ENCODE peak calls at places on chromosomes 3 and 15, in six cellular contexts. E is esophagus muscularis mucosa, J is heart left ventricle, N is K562, B is heart right ventricle, Y is IMR-90. X is an unnamed sample.

GRCh38 chr3:182722938-182723337 is 70.4 kb upstream of the ATP11B start:
- DNase-seq in E (no peak), J (no peak), N (no peak), B (no peak), Y (no peak), X (no peak)

GRCh38 chr3:10506696-10507095 is 1.3 kb upstream of the ATP2B2 start:
- DNase-seq in E (no peak), J (no peak), N (no peak), B (no peak), Y (no peak), X (no peak)

GRCh38 chr3:182364323-182364722 is 429.0 kb upstream of the ATP11B start:
- DNase-seq in E (no peak), J (no peak), N (no peak), B (no peak), Y (no peak), X (no peak)

GRCh38 chr3:72697717-72698116 is 150.5 kb downstream of the SHQ1 start:
- DNase-seq in E (no peak), J (no peak), N (no peak), B (no peak), Y (no peak), X (no peak)

GRCh38 chr3:38544926-38545325 is 48.8 kb downstream of the EXOG start:
- DNase-seq in E (no peak), J (no peak), N (no peak), B (no peak), Y (no peak), X (no peak)

GRCh38 chr3:139302084-139302800 is 41.6 kb upstream of the MRPS22 start:
- DNase-seq in E (no peak), J (peak; percentile 79), N (no peak), B (peak; percentile 27), Y (peak; percentile 99), X (no peak)

GRCh38 chr15:33293619-33294309 is 17.0 kb upstream of the RYR3 start:
- DNase-seq in E (peak; percentile 50), J (no peak), N (no peak), B (no peak), Y (no peak), X (no peak)

GRCh38 chr3:129961142-129961541 is 13.4 kb upstream of the TRH start:
- DNase-seq in E (no peak), J (no peak), N (no peak), B (no peak), Y (no peak), X (no peak)

GRCh38 chr3:76345878-76346277 is 560.5 kb upstream of the ZNF717 start:
- DNase-seq in E (no peak), J (no peak), N (no peak), B (no peak), Y (no peak), X (peak; percentile 43)

GRCh38 chr15:50925281-50925680 is 16.8 kb downstream of the AP4E1 start:
- DNase-seq in E (no peak), J (no peak), N (no peak), B (no peak), Y (no peak), X (no peak)

GRCh38 chr15:101145362-101145761 is 106.5 kb downstream of the CHSY1 start:
- DNase-seq in E (no peak), J (no peak), N (peak; percentile 79), B (no peak), Y (peak; percentile 50), X (no peak)

GRCh38 chr15:79989682-79990081 is 18.7 kb upstream of the BCL2A1 start:
- DNase-seq in E (no peak), J (no peak), N (no peak), B (no peak), Y (peak; percentile 49), X (no peak)

GRCh38 chr3:148880681-148881080 is 15.6 kb downstream of the CPA3 start:
- DNase-seq in E (no peak), J (no peak), N (no peak), B (no peak), Y (no peak), X (peak; percentile 43)

GRCh38 chr3:16513141-16514020 is at the start of gene RFTN1:
- DNase-seq in E (no peak), J (peak; percentile 72), N (no peak), B (peak; percentile 63), Y (peak; percentile 70), X (no peak)

GRCh38 chr3:140540262-140540661 is 137.6 kb upstream of the TRIM42 start:
- DNase-seq in E (peak; percentile 64), J (no peak), N (no peak), B (no peak), Y (no peak), X (no peak)

GRCh38 chr3:108008931-108009635 is 81.7 kb downstream of the CD47 start:
- DNase-seq in E (no peak), J (no peak), N (no peak), B (no peak), Y (peak; percentile 92), X (no peak)

GRCh38 chr3:107870989-107871638 is 219.7 kb downstream of the CD47 start:
- DNase-seq in E (no peak), J (no peak), N (no peak), B (no peak), Y (peak; percentile 30), X (no peak)

GRCh38 chr3:177977381-177978158 is 558.7 kb upstream of the KCNMB2 start:
- DNase-seq in E (no peak), J (no peak), N (no peak), B (no peak), Y (peak; percentile 96), X (no peak)

GRCh38 chr15:94670436-94671034 is 439.2 kb downstream of the MCTP2 start:
- DNase-seq in E (no peak), J (no peak), N (peak; percentile 43), B (no peak), Y (peak; percentile 35), X (no peak)

GRCh38 chr3:71859128-71859519 is 74.2 kb upstream of the PROK2 start:
- DNase-seq in E (no peak), J (no peak), N (no peak), B (no peak), Y (no peak), X (peak; percentile 49)

DNA sequence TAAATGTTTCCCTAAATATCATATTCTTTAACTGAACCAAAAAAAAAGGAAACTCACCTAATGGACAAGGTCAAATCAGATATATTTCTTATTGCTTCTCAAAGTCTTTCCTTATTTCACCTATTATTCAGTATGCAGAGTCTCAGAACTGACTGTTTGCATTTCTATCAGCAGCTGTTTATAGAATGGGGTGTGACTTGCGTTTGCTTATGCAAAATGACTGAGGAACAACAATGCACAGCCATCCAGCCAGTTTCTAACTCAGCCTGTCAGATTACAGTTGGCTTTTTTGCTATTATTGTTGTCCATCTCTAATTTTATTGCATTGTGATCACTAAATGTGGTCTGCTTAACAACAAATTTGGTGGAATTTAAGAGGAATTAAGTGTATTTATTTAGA is 40.7 kb downstream of the RAB27A start:
- DNase-seq in E (no peak), J (no peak), N (no peak), B (no peak), Y (no peak), X (peak; percentile 51)
- H3K4me1 ChIP-seq in E (peaks cover 16% of the 10 kb centered on the region), J (no peaks in the 10 kb centered on the region), N (peaks cover 38% of the 10 kb centered on the region), B (no peaks in the 10 kb centered on the region), Y (peaks cover 24% of the 10 kb centered on the region), X (peaks cover 2% of the 10 kb centered on the region)

DNA sequence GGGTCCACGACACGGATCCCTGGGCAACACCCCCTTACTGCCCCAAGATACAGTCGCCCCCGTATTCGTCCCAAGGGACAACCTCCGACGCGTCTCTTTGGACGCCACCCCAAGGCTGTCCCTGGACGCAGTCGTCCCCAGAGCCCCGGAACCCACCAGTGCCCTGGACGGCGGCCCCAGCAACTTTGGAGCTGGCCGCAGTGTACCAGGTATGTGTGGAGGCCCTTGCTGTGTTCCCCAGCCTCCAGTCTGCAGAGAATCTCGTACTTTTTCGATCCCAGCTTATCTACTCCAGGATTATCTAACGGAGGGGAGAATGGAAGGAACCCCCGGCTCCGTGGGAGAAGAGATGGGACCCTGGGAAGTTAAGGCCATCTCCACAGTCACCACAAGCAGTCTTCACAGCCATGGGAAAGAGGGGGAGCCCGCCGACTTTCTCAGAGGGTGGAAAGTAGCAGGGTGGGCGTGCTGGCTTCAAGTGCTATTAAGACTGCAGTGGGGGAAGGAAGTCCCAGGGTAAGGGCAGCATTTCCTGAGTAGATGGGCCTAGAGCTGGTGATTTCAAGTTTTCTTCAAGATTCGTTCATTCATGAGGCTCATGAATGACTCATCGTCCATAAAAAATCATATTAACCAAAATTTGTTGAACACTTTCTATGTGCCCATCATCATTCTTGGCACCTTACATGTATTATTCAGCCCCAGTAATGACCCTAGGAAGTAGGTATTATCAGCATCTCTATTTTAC is 1.1 kb downstream of the MESP2 start:
- DNase-seq in E (no peak), J (no peak), N (no peak), B (no peak), Y (no peak), X (no peak)
- H3K4me3 ChIP-seq in E (peak overlapping the region; percentile 56), J (peak overlapping the region; percentile 52), N (no peak overlapping the region), B (peak overlapping the region; percentile 20), Y (no peak overlapping the region), X (no peak overlapping the region)

GRCh38 chr3:161369531-161369930 is 1.8 kb downstream of the SPTSSB start:
- DNase-seq in E (no peak), J (no peak), N (no peak), B (no peak), Y (no peak), X (no peak)
- H3K27me3 ChIP-seq in E (peaks cover 9% of the 10 kb centered on the region), J (peaks cover 11% of the 10 kb centered on the region), N (peaks cover 18% of the 10 kb centered on the region), B (no peaks in the 10 kb centered on the region), Y (peaks cover 29% of the 10 kb centered on the region), X (peaks cover 24% of the 10 kb centered on the region)

GRCh38 chr15:84857418-84858004 is 27.0 kb upstream of the SLC28A1 start:
- DNase-seq in E (no peak), J (no peak), N (no peak), B (no peak), Y (no peak), X (no peak)
- H3K4me1 ChIP-seq in E (no peaks in the 10 kb centered on the region), J (peaks cover 19% of the 10 kb centered on the region), N (no peaks in the 10 kb centered on the region), B (peaks cover 34% of the 10 kb centered on the region), Y (no peaks in the 10 kb centered on the region), X (no peaks in the 10 kb centered on the region)

GRCh38 chr3:100310355-100310965 is 24.1 kb upstream of the NIT2 start:
- DNase-seq in E (no peak), J (no peak), N (no peak), B (no peak), Y (peak; percentile 11), X (no peak)
- H3K4me3 ChIP-seq in E (no peak overlapping the region), J (no peak overlapping the region), N (no peak overlapping the region), B (no peak overlapping the region), Y (no peak overlapping the region), X (no peak overlapping the region)

GRCh38 chr15:77841376-77841775 is 208.7 kb upstream of the LINGO1 start:
- DNase-seq in E (no peak), J (no peak), N (no peak), B (no peak), Y (no peak), X (no peak)

GRCh38 chr15:77839970-77840609 is 207.4 kb upstream of the LINGO1 start:
- DNase-seq in E (no peak), J (no peak), N (no peak), B (no peak), Y (no peak), X (no peak)

GRCh38 chr15:77838595-77838994 is 205.9 kb upstream of the LINGO1 start:
- DNase-seq in E (no peak), J (no peak), N (no peak), B (no peak), Y (no peak), X (no peak)

GRCh38 chr15:77839431-77839830 is 206.7 kb upstream of the LINGO1 start:
- DNase-seq in E (no peak), J (no peak), N (no peak), B (no peak), Y (no peak), X (no peak)

DNA sequence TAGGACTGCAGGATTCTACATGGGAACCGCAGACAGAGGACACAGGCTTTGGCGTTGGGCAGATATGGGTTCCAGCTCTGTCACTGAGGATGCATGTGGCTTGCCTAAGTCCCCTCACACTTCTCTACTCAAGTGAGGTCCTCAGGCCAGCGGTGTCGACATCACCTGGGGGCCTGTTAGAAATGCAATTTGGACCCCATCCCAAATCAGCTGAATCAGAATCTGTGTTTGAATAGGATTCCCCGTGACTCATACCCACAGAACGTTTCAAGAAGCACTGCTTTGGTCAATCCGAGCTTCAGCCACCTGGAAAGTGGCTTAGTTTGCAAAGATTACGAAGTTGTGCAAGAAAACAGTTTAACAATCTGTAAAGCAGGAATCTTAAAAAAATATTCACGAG is 208.2 kb upstream of the LINGO1 start:
- DNase-seq in E (no peak), J (no peak), N (no peak), B (no peak), Y (peak; percentile 80), X (no peak)
- H3K27me3 ChIP-seq in E (no peaks in the 10 kb centered on the region), J (peaks cover 17% of the 10 kb centered on the region), N (peaks cover 64% of the 10 kb centered on the region), B (peaks cover 17% of the 10 kb centered on the region), Y (peaks cover 51% of the 10 kb centered on the region), X (peaks cover 61% of the 10 kb centered on the region)

X was measured in HAP-1.